ENCODE peak calls at places on chromosomes 12 and 14, in six cellular contexts. R, B, J, L, U and G are unnamed samples. For H3K36me3, the result is how much of the 10 kb centered on the place peaks cover.

GRCh38 chr14:43877351-43877900 is 629.7 kb downstream of the FSCB start:
- DNase-seq in U (no peak), R (no peak), J (no peak), L (no peak), B (no peak), G (no peak)

GRCh38 chr12:20815573-20815972 is 5.1 kb downstream of the SLCO1B3 start:
- DNase-seq in L (no peak), J (no peak), R (no peak), B (no peak), U (no peak), G (no peak)

GRCh38 chr12:130832561-130833209 is 6.4 kb downstream of the STX2 start:
- DNase-seq in B (peak), L (no peak), R (no peak), J (peak), U (peak), G (no peak)

GRCh38 chr14:34732802-34733201 is 18.4 kb upstream of the CFL2 start:
- DNase-seq in J (no peak), U (no peak), L (no peak), B (no peak), R (no peak), G (no peak)

GRCh38 chr14:60184597-60185555 is 19.7 kb upstream of the DHRS7 start:
- DNase-seq in J (no peak), R (no peak), B (no peak), L (no peak), U (no peak), G (no peak)

GRCh38 chr12:57341275-57341990 is 89.4 kb downstream of the R3HDM2 start:
- DNase-seq in J (peak), U (peak), R (no peak), L (no peak), B (peak), G (peak)

GRCh38 chr12:12685305-12685704 is 10.7 kb downstream of the GPR19 start:
- DNase-seq in L (no peak), U (no peak), J (no peak), B (no peak), R (no peak), G (no peak)

GRCh38 chr12:53499261-53500118 is at the start of gene MAP3K12:
- DNase-seq in L (no peak), J (peak), R (peak), U (peak), B (peak), G (peak)

GRCh38 chr12:131313635-131314034 is 359.9 kb downstream of the ADGRD1 start:
- DNase-seq in J (no peak), R (no peak), U (no peak), L (no peak), B (no peak), G (no peak)

DNA sequence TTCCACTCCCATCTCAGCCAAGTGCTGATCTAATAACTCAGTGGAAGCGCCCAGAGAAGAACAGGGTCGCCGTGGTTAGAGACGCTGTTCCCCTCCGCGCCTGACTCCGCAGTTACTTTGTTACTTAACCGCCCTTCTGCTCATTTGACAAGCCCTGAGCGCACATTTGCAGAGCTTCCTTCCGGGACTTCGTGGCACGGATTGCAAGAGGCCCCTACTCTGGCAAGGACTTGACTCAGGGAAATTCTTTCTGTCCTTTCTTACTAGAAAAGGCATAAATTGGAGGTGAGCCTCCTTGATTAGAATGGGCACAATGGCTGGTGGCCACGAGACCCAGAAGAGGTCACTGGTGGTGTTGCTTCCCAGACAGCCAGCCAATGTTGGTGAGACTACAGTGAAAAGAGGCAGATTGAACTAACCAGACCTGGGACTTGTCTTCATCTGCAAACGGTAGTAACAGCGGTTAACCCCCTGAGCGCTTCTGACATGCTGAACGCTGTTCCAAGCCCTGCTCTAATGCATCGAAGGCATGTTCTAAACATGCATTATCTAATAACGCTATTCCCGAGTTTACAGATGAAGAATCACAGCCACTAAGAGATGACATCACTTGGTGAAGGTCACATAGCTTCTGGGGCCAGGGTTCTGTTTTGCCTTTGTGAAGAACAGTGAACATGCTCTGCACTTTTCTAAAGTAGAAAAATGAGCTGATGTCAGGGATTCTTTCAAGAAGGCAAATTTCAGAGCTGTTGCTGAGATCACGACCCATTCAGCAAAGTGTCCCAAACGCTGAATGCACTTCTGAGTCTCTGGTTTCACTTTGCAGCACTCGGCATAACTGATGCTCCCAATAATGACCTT is 55.8 kb downstream of the FOS start:
- DNase-seq in R (no peak), B (peak), L (peak), U (no peak), J (no peak), G (peak)
- H3K36me3 ChIP-seq in R (under half), B (under half), L (under half), U (under half), J (under half), G (under half)

GRCh38 chr14:71803539-71804260 is 128.5 kb upstream of the RGS6 start:
- DNase-seq in B (peak), R (peak), J (peak), U (peak), L (no peak), G (peak)
- H2AFZ ChIP-seq in B (no peak), R (no peak), J (no peak), U (no peak), L (no peak), G (no peak)

DNA sequence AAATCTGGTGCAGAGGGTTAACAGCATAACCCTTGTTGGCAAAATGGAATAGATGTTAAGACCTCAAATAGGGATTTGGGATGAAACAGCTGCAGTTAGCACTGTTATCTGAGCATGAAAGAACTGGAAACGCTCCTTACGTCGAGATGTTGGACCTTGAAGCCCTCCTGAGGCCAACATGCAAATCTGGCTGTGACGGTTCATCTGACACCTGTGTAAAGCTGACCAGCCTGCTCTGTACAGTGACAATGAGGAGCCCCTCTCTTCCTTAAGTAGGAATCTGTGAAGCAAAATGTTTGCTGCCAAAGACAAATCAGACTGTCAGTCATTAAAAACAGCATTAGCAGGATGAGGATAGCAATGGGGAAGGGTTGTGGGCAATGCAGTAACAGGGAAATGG is 36.5 kb downstream of the PAPLN start:
- DNase-seq in B (no peak), J (no peak), R (no peak), L (no peak), U (no peak), G (no peak)
- H3K36me3 ChIP-seq in B (under half), J (under half), R (under half), L (under half), U (under half), G (under half)

GRCh38 chr12:7542813-7543212 is 39.2 kb upstream of the CD163 start:
- DNase-seq in U (no peak), J (no peak), R (no peak), L (no peak), B (peak), G (no peak)
- H2AFZ ChIP-seq in U (no peak), J (no peak), R (no peak), L (no peak), B (no peak), G (no peak)

GRCh38 chr14:96614528-96614927 is 112.3 kb downstream of the PAPOLA start:
- DNase-seq in L (no peak), R (no peak), J (no peak), B (no peak), U (no peak), G (no peak)

GRCh38 chr14:96617635-96618034 is 115.5 kb downstream of the PAPOLA start:
- DNase-seq in B (no peak), L (no peak), R (no peak), J (no peak), U (no peak), G (no peak)

GRCh38 chr14:96616168-96616681 is 114.0 kb downstream of the PAPOLA start:
- DNase-seq in B (no peak), U (no peak), J (no peak), R (no peak), L (no peak), G (no peak)
- H3K36me3 ChIP-seq in B (under half), U (under half), J (under half), R (under half), L (under half), G (under half)